ENCODE peak calls at places on chromosome X, in six cellular contexts. N, D, T, E, F and V are unnamed samples.

GRCh38 chrX:320126-320783 is 1.7 kb upstream of the GTPBP6 start:
- DNase-seq in E (no peak), T (peak; percentile 65), N (no peak), D (no peak), F (peak; percentile 20), V (no peak)

GRCh38 chrX:105829006-105829405 is 6.7 kb downstream of the NRK start:
- DNase-seq in E (no peak), D (no peak), T (no peak), F (no peak), N (no peak), V (no peak)

GRCh38 chrX:69988955-69989394 is 60.8 kb downstream of the AWAT2 start:
- DNase-seq in E (no peak), N (no peak), D (no peak), T (no peak), F (no peak), V (no peak)

GRCh38 chrX:53580742-53581504 is 105.6 kb downstream of the HUWE1 start:
- DNase-seq in T (no peak), E (no peak), D (no peak), F (no peak), N (no peak), V (no peak)

GRCh38 chrX:135185795-135186443 is 14.7 kb upstream of the CT55 start:
- DNase-seq in N (no peak), F (peak; percentile 38), E (peak; percentile 59), T (no peak), D (peak; percentile 62), V (no peak)

GRCh38 chrX:15350329-15350996 is 15.1 kb upstream of the PIGA start:
- DNase-seq in T (no peak), D (no peak), N (no peak), E (peak; percentile 69), F (no peak), V (no peak)

GRCh38 chrX:71650333-71650969 is 16.9 kb upstream of the LOC101059915 start:
- DNase-seq in T (no peak), E (no peak), N (no peak), F (no peak), D (no peak), V (no peak)

GRCh38 chrX:25878806-25879205 is 259.3 kb upstream of the MAGEB18 start:
- DNase-seq in D (no peak), F (no peak), N (no peak), E (no peak), T (no peak), V (no peak)

GRCh38 chrX:7263961-7264360 is 116.0 kb upstream of the PUDP start:
- DNase-seq in E (no peak), F (no peak), D (no peak), T (no peak), N (no peak), V (no peak)

GRCh38 chrX:109350621-109351020 is 131.3 kb downstream of the GUCY2F start:
- DNase-seq in T (no peak), E (no peak), N (no peak), D (no peak), F (no peak), V (no peak)

DNA sequence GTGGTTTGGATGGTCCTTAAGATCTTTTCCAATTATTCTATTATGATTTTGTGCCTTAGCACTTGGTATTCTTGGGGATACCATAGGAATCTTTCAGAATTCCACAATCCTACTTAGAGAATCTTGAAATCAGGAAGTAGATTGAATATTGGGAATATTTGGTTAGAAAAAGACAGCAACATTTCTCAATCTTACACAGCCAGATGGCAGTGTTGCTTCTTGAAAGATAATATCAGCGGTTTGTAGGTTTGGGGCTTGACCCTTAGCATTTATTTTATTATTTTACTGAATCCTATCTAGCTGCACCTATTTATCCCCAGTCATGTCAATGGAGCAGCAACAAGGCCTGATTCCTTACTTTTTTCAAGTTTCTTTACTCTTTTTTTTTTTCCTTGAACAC is 28.6 kb downstream of the MAGEB1 start:
- DNase-seq in N (no peak), T (no peak), F (no peak), E (no peak), D (peak; percentile 24), V (no peak)
- TF ChIP-seq CTCF in N (no peak), T (peak; percentile 4), F (no peak), E (peak; percentile 62), D (peak; percentile 52), V (peak; percentile 53)

DNA sequence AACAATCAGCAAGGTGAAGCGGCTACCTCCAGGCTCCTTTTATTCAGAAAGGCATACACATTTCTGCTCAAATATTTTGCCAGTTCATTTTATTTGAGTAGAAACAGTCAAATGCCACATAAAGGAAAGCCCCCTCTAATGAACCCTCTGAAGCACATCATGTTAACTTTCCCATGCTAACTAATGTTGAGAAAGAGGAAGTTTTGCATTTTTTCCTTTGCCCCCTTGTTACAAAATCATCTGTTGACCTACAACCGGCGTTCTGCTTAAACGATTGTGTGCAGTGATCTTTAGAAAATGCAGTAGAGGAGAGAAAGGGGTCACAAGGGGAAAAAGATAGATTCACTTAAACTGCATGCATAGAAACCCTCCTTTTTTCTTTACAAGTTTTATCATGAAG is 25.2 kb upstream of the ATXN3L start:
- DNase-seq in T (no peak), N (no peak), F (no peak), E (no peak), D (no peak), V (no peak)
- TF ChIP-seq CTCF in T (no peak), N (no peak), F (no peak), E (no peak), D (no peak), V (no peak)

GRCh38 chrX:129612396-129612795 is 42.4 kb downstream of the APLN start:
- DNase-seq in N (no peak), F (no peak), E (no peak), T (no peak), D (no peak), V (no peak)

GRCh38 chrX:129613596-129613995 is 41.2 kb downstream of the APLN start:
- DNase-seq in E (no peak), D (no peak), T (no peak), F (no peak), N (no peak), V (no peak)

GRCh38 chrX:129606918-129607317 is 47.8 kb downstream of the APLN start:
- DNase-seq in T (no peak), F (peak; percentile 65), D (peak; percentile 36), E (no peak), N (no peak), V (peak; percentile 45)

DNA sequence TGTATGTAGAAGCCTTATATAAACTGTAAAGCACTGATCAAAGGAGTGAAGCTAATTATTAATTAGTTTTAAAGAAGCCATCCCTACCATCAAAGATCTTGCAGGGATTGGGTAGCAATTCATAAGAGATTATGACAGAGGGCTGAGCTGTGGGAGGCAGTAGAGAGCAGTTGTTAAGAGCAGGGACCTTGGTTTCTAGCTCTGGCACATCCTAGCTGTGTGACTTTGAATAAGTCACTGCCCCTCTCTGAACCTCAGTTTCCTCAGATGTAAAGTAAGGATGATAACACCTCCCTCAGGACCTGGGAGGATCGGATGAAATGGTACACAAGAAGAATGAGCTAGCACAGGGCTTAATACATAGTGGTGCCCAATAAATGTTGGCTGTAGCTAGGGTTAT is 45.4 kb downstream of the APLN start:
- DNase-seq in F (no peak), T (no peak), E (no peak), N (no peak), D (no peak), V (no peak)
- TF ChIP-seq CTCF in F (no peak), T (no peak), E (peak; percentile 35), N (no peak), D (peak; percentile 14), V (no peak)

DNA sequence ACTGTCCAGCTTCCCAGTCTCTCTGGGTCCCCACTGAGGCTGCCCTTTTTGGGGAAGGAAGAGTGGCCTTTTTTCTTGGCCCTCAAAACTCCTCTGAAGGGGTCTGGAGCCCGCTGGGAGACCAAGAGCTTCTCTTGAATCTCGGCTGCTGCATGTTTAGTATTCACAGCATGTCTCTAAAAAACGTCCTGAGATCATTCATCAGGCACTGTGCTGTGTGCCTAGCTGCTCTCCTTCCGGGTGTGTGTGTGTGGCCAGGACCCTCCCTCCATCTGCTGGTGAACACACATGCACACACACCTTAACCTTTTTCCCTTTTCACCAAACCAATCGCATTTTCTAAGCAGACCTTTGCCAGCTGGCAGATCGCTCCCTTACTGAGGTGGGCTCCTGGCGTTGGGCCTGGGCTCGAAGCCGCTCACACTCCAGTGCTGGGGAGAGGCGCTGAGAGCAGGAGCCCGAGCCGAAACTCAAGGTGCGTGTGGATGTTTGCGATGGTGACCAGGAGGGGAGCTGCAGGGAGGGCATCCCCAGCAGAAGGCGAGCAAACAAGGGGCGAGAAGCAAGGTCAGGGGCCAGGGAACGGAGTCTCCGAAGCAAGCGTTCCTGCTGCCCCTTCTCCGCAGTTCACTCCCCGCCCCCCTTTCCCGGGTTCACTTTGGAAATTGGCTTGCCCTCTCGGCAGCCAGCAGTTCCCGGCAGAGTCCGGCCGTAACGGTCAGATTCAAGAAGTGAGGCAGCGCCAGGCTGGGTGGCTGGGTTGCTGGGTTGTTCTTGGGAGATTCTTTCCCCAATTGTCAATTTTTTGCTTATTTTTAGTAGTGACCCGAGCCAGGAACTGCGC is 605 bp upstream of the FRMPD3 start:
- DNase-seq in N (no peak), T (no peak), E (peak; percentile 81), F (peak; percentile 11), D (no peak), V (no peak)
- TF ChIP-seq CTCF in N (no peak), T (no peak), E (peak; percentile 44), F (no peak), D (no peak), V (peak; percentile 21)